ENCODE peak calls at places on chromosomes 16 and 17, in four cellular contexts. One of them, this sample, is unnamed.

GRCh38 chr16:72715267-72715666 is 332.7 kb downstream of the ZFHX3 start:
- DNase-seq in H1: no peak
- DNase-seq in HepG2: no peak
- DNase-seq in GM12878: no peak
- DNase-seq in this sample: no peak

GRCh38 chr17:54172654-54173316 is 350.1 kb downstream of the KIF2B start:
- DNase-seq in HepG2: peak
- DNase-seq in GM12878: no peak
- DNase-seq in H1: peak
- DNase-seq in this sample: no peak

GRCh38 chr16:12538667-12539081 is 265.0 kb downstream of the CPPED1 start:
- DNase-seq in H1: no peak
- DNase-seq in HepG2: no peak
- DNase-seq in GM12878: no peak
- DNase-seq in this sample: no peak

GRCh38 chr17:30379303-30380105 is 777 bp downstream of the CPD start:
- DNase-seq in HepG2: no peak
- DNase-seq in H1: no peak
- DNase-seq in GM12878: no peak
- DNase-seq in this sample: peak

GRCh38 chr16:9465150-9465549 is 373.7 kb downstream of the HAPSTR1 start:
- DNase-seq in HepG2: no peak
- DNase-seq in GM12878: no peak
- DNase-seq in H1: no peak
- DNase-seq in this sample: no peak

GRCh38 chr16:85321856-85322271 is 209.6 kb upstream of the CIBAR2 start:
- DNase-seq in H1: no peak
- DNase-seq in GM12878: no peak
- DNase-seq in HepG2: no peak
- DNase-seq in this sample: peak

GRCh38 chr17:53655591-53655990 is 167.1 kb upstream of the KIF2B start:
- DNase-seq in GM12878: no peak
- DNase-seq in H1: no peak
- DNase-seq in HepG2: no peak
- DNase-seq in this sample: no peak

GRCh38 chr17:72122002-72122310 is 1.1 kb downstream of the SOX9 start:
- DNase-seq in H1: no peak
- DNase-seq in HepG2: no peak
- DNase-seq in GM12878: no peak
- DNase-seq in this sample: no peak

GRCh38 chr17:21027031-21027430 is 15.8 kb downstream of the USP22 start:
- DNase-seq in H1: no peak
- DNase-seq in GM12878: no peak
- DNase-seq in HepG2: no peak
- DNase-seq in this sample: no peak

GRCh38 chr16:17173134-17173729 is 297.5 kb downstream of the XYLT1 start:
- DNase-seq in H1: no peak
- DNase-seq in GM12878: no peak
- DNase-seq in HepG2: peak
- DNase-seq in this sample: no peak

GRCh38 chr16:20905576-20905975 is 5.0 kb downstream of the LYRM1 start:
- DNase-seq in HepG2: no peak
- DNase-seq in GM12878: no peak
- DNase-seq in H1: no peak
- DNase-seq in this sample: no peak

GRCh38 chr17:6534846-6535514 is 21.4 kb downstream of the PITPNM3 start:
- DNase-seq in GM12878: no peak
- DNase-seq in HepG2: no peak
- DNase-seq in H1: no peak
- DNase-seq in this sample: no peak

DNA sequence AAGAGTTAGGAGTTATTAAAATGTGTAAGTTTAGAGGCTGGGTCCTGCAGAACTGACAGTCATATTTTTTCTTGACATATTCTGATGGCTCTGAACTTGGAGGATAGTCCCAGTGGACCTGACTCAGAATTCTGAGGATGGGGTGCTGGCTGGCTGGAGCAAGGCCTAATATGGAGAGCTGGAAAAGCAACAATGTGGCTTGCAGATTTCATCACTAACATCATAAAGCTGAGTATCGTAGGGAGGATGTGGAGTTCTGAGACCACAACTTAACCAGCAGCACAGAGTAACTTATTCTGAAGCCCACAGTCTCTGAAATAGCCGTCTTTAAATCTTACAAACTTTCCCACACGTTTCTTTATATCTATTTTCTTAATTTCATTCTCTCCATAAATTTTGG is 2.3 kb downstream of the KRTAP1-5 start:
- DNase-seq in H1: no peak
- DNase-seq in HepG2: no peak
- DNase-seq in GM12878: no peak
- DNase-seq in this sample: no peak
- TF ChIP-seq HDAC6 in H1: no peak
- TF ChIP-seq HDAC6 in HepG2: no peak
- TF ChIP-seq HDAC6 in GM12878: no peak
- TF ChIP-seq HDAC6 in this sample: no peak

GRCh38 chr17:3529817-3530741 is 27.5 kb downstream of the TRPV3 start:
- DNase-seq in HepG2: peak
- DNase-seq in GM12878: no peak
- DNase-seq in H1: no peak
- DNase-seq in this sample: no peak
- TF ChIP-seq BRCA1 in HepG2: no peak
- TF ChIP-seq BRCA1 in GM12878: no peak
- TF ChIP-seq BRCA1 in H1: no peak
- TF ChIP-seq BRCA1 in this sample: no peak

GRCh38 chr16:68257251-68257905 is 6.9 kb upstream of the SLC7A6 start:
- DNase-seq in H1: no peak
- DNase-seq in GM12878: no peak
- DNase-seq in HepG2: no peak
- DNase-seq in this sample: no peak
- H3K9ac ChIP-seq in H1: no peak
- H3K9ac ChIP-seq in GM12878: no peak
- H3K9ac ChIP-seq in HepG2: peak
- H3K9ac ChIP-seq in this sample: peak

GRCh38 chr17:76584427-76585047 is 1.1 kb downstream of the ST6GALNAC2 start:
- DNase-seq in GM12878: no peak
- DNase-seq in H1: no peak
- DNase-seq in HepG2: no peak
- DNase-seq in this sample: no peak

GRCh38 chr17:76581515-76581914 is 4.1 kb downstream of the ST6GALNAC2 start:
- DNase-seq in HepG2: no peak
- DNase-seq in H1: no peak
- DNase-seq in GM12878: no peak
- DNase-seq in this sample: no peak

GRCh38 chr17:76585649-76586593 is at the start of gene ST6GALNAC2:
- DNase-seq in H1: no peak
- DNase-seq in GM12878: no peak
- DNase-seq in HepG2: peak
- DNase-seq in this sample: peak

GRCh38 chr17:76585048-76585648 is 512 bp downstream of the ST6GALNAC2 start:
- DNase-seq in HepG2: no peak
- DNase-seq in GM12878: no peak
- DNase-seq in H1: no peak
- DNase-seq in this sample: peak

GRCh38 chr17:76582660-76583059 is 3.0 kb downstream of the ST6GALNAC2 start:
- DNase-seq in HepG2: no peak
- DNase-seq in GM12878: no peak
- DNase-seq in H1: no peak
- DNase-seq in this sample: no peak
- TF ChIP-seq HDAC6 in HepG2: no peak
- TF ChIP-seq HDAC6 in GM12878: no peak
- TF ChIP-seq HDAC6 in H1: no peak
- TF ChIP-seq HDAC6 in this sample: no peak

GRCh38 chr16:11182381-11182780 is 73.6 kb downstream of the SOCS1 start:
- DNase-seq in HepG2: no peak
- DNase-seq in GM12878: no peak
- DNase-seq in H1: no peak
- DNase-seq in this sample: no peak

GRCh38 chr16:11181242-11181888 is 74.6 kb downstream of the SOCS1 start:
- DNase-seq in H1: no peak
- DNase-seq in GM12878: no peak
- DNase-seq in HepG2: no peak
- DNase-seq in this sample: no peak

GRCh38 chr16:11181889-11182279 is 74.1 kb downstream of the SOCS1 start:
- DNase-seq in HepG2: no peak
- DNase-seq in GM12878: peak
- DNase-seq in H1: no peak
- DNase-seq in this sample: no peak

GRCh38 chr16:11183951-11184350 is 72.1 kb downstream of the SOCS1 start:
- DNase-seq in HepG2: no peak
- DNase-seq in H1: no peak
- DNase-seq in GM12878: no peak
- DNase-seq in this sample: no peak

GRCh38 chr16:11183035-11183812 is 72.8 kb downstream of the SOCS1 start:
- DNase-seq in HepG2: no peak
- DNase-seq in GM12878: peak
- DNase-seq in H1: no peak
- DNase-seq in this sample: no peak
- TF ChIP-seq BRCA1 in HepG2: no peak
- TF ChIP-seq BRCA1 in GM12878: no peak
- TF ChIP-seq BRCA1 in H1: no peak
- TF ChIP-seq BRCA1 in this sample: no peak

DNA sequence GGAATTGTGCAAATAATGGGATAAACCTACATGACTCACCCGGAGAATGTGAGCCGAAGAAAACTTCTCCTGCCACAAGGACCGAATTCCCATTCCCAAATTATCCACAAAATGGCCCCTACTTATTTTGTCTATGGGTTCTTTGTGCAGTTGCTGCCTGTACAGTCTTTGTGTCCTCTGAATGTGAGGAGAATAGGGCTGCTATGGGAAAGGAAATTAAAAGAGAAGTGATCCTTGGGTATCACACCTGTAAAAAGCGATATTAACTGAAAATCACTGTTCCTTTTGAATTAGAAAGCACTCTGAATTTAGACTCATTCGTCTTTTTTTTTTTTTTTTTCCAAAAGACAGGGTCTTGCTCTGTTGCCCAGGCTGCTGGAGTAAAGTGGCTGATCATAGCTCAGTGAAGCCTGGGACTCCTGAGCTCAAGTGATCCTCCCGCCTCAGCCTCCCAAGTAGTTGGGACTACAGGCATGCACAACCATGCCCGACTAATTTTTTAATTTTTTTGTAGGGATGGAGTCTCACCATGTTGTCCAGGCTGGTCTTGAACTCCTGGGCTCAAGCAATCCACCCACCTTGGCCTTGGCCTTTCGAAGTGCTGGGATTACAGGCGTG is 45.4 kb downstream of the CHD9 start:
- DNase-seq in H1: no peak
- DNase-seq in GM12878: no peak
- DNase-seq in HepG2: no peak
- DNase-seq in this sample: no peak
- H3K9ac ChIP-seq in H1: peak
- H3K9ac ChIP-seq in GM12878: peak
- H3K9ac ChIP-seq in HepG2: peak
- H3K9ac ChIP-seq in this sample: peak

This sample was measured in K562.